ENCODE peak calls at places on chromosomes 11 and 22, in nine cellular contexts. F, L, M, G, K, E, H, Q and A are unnamed samples.
A peak's percentile ranks its signal among the peaks of the same experiment; 100 is the strongest.

GRCh38 chr22:39567135-39567946 is 3.2 kb upstream of the CACNA1I start:
- DNase-seq in E (no peak), F (peak; percentile 19), H (no peak), L (no peak), K (no peak), G (no peak), M (no peak), Q (no peak), A (no peak)

GRCh38 chr22:47160781-47161520 is 398.5 kb downstream of the TBC1D22A start:
- DNase-seq in F (peak; percentile 1), Q (no peak), E (no peak), H (no peak), G (no peak), M (no peak), K (no peak), L (no peak), A (no peak)

GRCh38 chr22:44685384-44686056 is 16.5 kb upstream of the PRR5 start:
- DNase-seq in L (peak; percentile 68), K (peak; percentile 30), F (peak; percentile 72), Q (no peak), E (no peak), M (peak; percentile 87), H (peak; percentile 72), G (peak; percentile 77), A (peak; percentile 71)

GRCh38 chr22:16922076-16922475 is 85.9 kb downstream of the GAB4 start:
- DNase-seq in E (no peak), K (no peak), M (no peak), H (no peak), F (no peak), Q (no peak), G (no peak), L (no peak), A (no peak)

GRCh38 chr22:29700949-29701927 is 18.6 kb upstream of the CABP7 start:
- DNase-seq in F (peak; percentile 24), M (peak; percentile 18), G (peak; percentile 77), H (no peak), E (no peak), K (peak; percentile 25), L (peak; percentile 72), Q (no peak), A (no peak)

GRCh38 chr11:115720537-115721308 is 216.5 kb upstream of the CADM1 start:
- DNase-seq in F (no peak), G (no peak), E (no peak), H (no peak), K (no peak), M (no peak), Q (peak; percentile 39), L (no peak), A (no peak)

GRCh38 chr11:119107538-119108150 is 500 bp downstream of the C2CD2L start:
- DNase-seq in L (no peak), K (no peak), H (no peak), E (no peak), M (no peak), F (no peak), Q (no peak), G (peak; percentile 52), A (no peak)

GRCh38 chr11:47616726-47617416 is 22.7 kb upstream of the C1QTNF4 start:
- DNase-seq in G (peak; percentile 60), F (peak; percentile 25), H (no peak), L (peak; percentile 45), K (peak; percentile 87), M (peak; percentile 86), E (peak; percentile 71), Q (peak; percentile 66), A (peak; percentile 49)

GRCh38 chr11:65042899-65043298 is 1.9 kb downstream of the SAC3D1 start:
- DNase-seq in K (no peak), Q (no peak), F (no peak), E (no peak), H (no peak), M (no peak), G (no peak), L (no peak), A (no peak)

GRCh38 chr11:3147626-3148025 is 17.5 kb downstream of the OSBPL5 start:
- DNase-seq in G (no peak), M (no peak), E (no peak), F (no peak), L (no peak), K (no peak), Q (no peak), H (no peak), A (no peak)

GRCh38 chr22:47322854-47323253 is 560.4 kb downstream of the TBC1D22A start:
- DNase-seq in F (no peak), M (no peak), G (no peak), K (no peak), H (no peak), L (no peak), E (no peak), Q (no peak), A (no peak)

GRCh38 chr11:122046846-122047245 is 69.2 kb downstream of the BLID start:
- DNase-seq in K (peak; percentile 56), H (no peak), Q (no peak), F (no peak), L (no peak), E (no peak), G (no peak), M (peak; percentile 91), A (no peak)

GRCh38 chr11:118088531-118088930 is 1.8 kb upstream of the SMIM35 start:
- DNase-seq in K (no peak), G (no peak), M (no peak), L (no peak), E (no peak), Q (peak; percentile 54), F (peak; percentile 63), H (no peak), A (no peak)

GRCh38 chr11:109140426-109140825 is 281.6 kb upstream of the C11orf87 start:
- DNase-seq in H (no peak), G (no peak), M (no peak), E (no peak), F (no peak), K (no peak), L (no peak), Q (no peak), A (no peak)

GRCh38 chr11:122711831-122712378 is 56.4 kb downstream of the UBASH3B start:
- DNase-seq in H (no peak), G (no peak), L (no peak), E (no peak), Q (no peak), K (peak; percentile 57), M (peak; percentile 78), F (no peak), A (no peak)

GRCh38 chr22:29152381-29153138 is 53.1 kb upstream of the EMID1 start:
- DNase-seq in E (no peak), G (peak; percentile 55), L (peak; percentile 52), K (peak; percentile 26), H (no peak), M (no peak), Q (peak; percentile 50), F (no peak), A (no peak)

GRCh38 chr22:50314081-50314454 is 6.6 kb upstream of the PLXNB2 start:
- DNase-seq in Q (no peak), K (no peak), G (no peak), H (no peak), F (no peak), M (no peak), L (no peak), E (no peak), A (no peak)

GRCh38 chr11:8767466-8768142 is 85.0 kb downstream of the RPL27A start:
- DNase-seq in H (no peak), K (no peak), M (no peak), L (no peak), E (no peak), G (no peak), F (no peak), Q (no peak), A (no peak)

DNA sequence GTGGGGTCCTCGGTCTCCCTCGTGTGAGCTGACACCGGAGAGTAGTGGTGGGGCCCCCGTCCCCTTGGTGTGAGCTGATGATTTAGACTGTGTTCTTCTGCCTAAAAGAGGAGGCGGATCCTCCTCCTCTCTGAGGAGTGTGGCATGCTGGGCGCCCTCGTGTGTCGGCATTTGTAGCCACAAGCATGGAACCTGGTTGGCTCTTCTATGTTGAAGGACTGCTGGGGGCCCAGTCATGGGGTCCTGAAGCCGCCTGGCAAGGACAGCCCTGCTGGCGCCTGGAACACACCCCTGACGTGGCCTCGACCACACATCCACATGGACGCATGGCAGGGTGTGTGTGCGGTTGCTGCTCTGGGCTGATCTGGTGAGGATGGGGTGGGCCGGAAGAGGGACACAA is 50.2 kb downstream of the AP2A2 start:
- DNase-seq in L (peak; percentile 76), E (no peak), M (peak; percentile 36), Q (no peak), F (no peak), G (peak; percentile 78), K (peak; percentile 44), H (no peak), A (no peak)
- TF ChIP-seq CTCF in L (peak; percentile 63), E (peak; percentile 39), M (peak; percentile 38), Q (no peak), F (no peak), G (peak; percentile 60), K (peak; percentile 25), H (peak; percentile 19), A (no peak)

GRCh38 chr11:45266693-45267451 is 19.3 kb downstream of the SYT13 start:
- DNase-seq in M (no peak), K (no peak), F (peak; percentile 85), H (no peak), E (no peak), Q (no peak), G (peak; percentile 52), L (peak; percentile 78), A (no peak)
- TF ChIP-seq CTCF in M (peak; percentile 34), K (peak; percentile 17), F (peak; percentile 53), H (peak; percentile 56), E (no peak), Q (peak; percentile 10), G (peak; percentile 62), L (peak; percentile 92), A (peak; percentile 16)

GRCh38 chr11:34565417-34566208 is 52.0 kb upstream of the ELF5 start:
- DNase-seq in H (no peak), Q (no peak), G (peak; percentile 61), M (no peak), E (no peak), F (no peak), K (no peak), L (peak; percentile 57), A (peak; percentile 35)
- TF ChIP-seq CTCF in H (peak; percentile 60), Q (no peak), G (peak; percentile 81), M (peak; percentile 38), E (peak; percentile 12), F (peak; percentile 24), K (peak; percentile 33), L (peak; percentile 87), A (peak; percentile 46)

GRCh38 chr11:58647141-58647699 is 24.8 kb downstream of the CNTF start:
- DNase-seq in K (no peak), M (no peak), L (no peak), G (no peak), F (no peak), H (peak; percentile 62), Q (no peak), E (no peak), A (no peak)
- TF ChIP-seq CTCF in K (no peak), M (no peak), L (no peak), G (no peak), F (no peak), H (peak; percentile 18), Q (no peak), E (no peak), A (peak; percentile 17)

GRCh38 chr22:32951081-32951806 is 106.9 kb downstream of the SYN3 start:
- DNase-seq in F (no peak), H (no peak), K (peak; percentile 44), E (no peak), Q (no peak), L (peak; percentile 37), G (peak; percentile 43), M (peak; percentile 15), A (no peak)
- TF ChIP-seq CTCF in F (no peak), H (no peak), K (peak; percentile 19), E (no peak), Q (no peak), L (peak; percentile 65), G (peak; percentile 50), M (no peak), A (no peak)